ENCODE peak calls at places on chromosomes 16 and 17, in six cellular contexts. One of them, this sample, is unnamed.

GRCh38 chr16:46961373-46962353 is 11.8 kb downstream of the DNAJA2 start:
- DNase-seq in heart left ventricle: no peak
- DNase-seq in neural crest cell: no peak
- DNase-seq in mesothelial cell of epicardium: no peak
- DNase-seq in endodermal cell: no peak
- DNase-seq in IMR-90: peak
- DNase-seq in this sample: peak

GRCh38 chr17:31663576-31663975 is 195.5 kb downstream of the COPRS start:
- DNase-seq in heart left ventricle: no peak
- DNase-seq in neural crest cell: no peak
- DNase-seq in mesothelial cell of epicardium: no peak
- DNase-seq in endodermal cell: no peak
- DNase-seq in IMR-90: peak
- DNase-seq in this sample: no peak

GRCh38 chr16:66846831-66847230 is 2.6 kb downstream of the CA7 start:
- DNase-seq in neural crest cell: no peak
- DNase-seq in heart left ventricle: no peak
- DNase-seq in mesothelial cell of epicardium: no peak
- DNase-seq in endodermal cell: peak
- DNase-seq in IMR-90: no peak
- DNase-seq in this sample: no peak

GRCh38 chr17:142102-142661 is 4.8 kb downstream of the SCGB1C2 start:
- DNase-seq in endodermal cell: no peak
- DNase-seq in mesothelial cell of epicardium: peak
- DNase-seq in neural crest cell: peak
- DNase-seq in IMR-90: peak
- DNase-seq in heart left ventricle: peak
- DNase-seq in this sample: peak

GRCh38 chr16:62277942-62278341 is 241.7 kb upstream of the CDH8 start:
- DNase-seq in mesothelial cell of epicardium: no peak
- DNase-seq in heart left ventricle: no peak
- DNase-seq in IMR-90: no peak
- DNase-seq in endodermal cell: no peak
- DNase-seq in neural crest cell: no peak
- DNase-seq in this sample: no peak

GRCh38 chr16:71807905-71808592 is 585 bp downstream of the AP1G1 start:
- DNase-seq in mesothelial cell of epicardium: no peak
- DNase-seq in IMR-90: peak
- DNase-seq in neural crest cell: no peak
- DNase-seq in endodermal cell: peak
- DNase-seq in heart left ventricle: no peak
- DNase-seq in this sample: no peak

GRCh38 chr17:80650751-80651173 is 106.1 kb downstream of the RPTOR start:
- DNase-seq in neural crest cell: no peak
- DNase-seq in IMR-90: no peak
- DNase-seq in heart left ventricle: no peak
- DNase-seq in endodermal cell: peak
- DNase-seq in mesothelial cell of epicardium: no peak
- DNase-seq in this sample: no peak

GRCh38 chr17:63697341-63698286 is 2.3 kb downstream of the LIMD2 start:
- DNase-seq in neural crest cell: no peak
- DNase-seq in heart left ventricle: peak
- DNase-seq in mesothelial cell of epicardium: no peak
- DNase-seq in IMR-90: no peak
- DNase-seq in endodermal cell: peak
- DNase-seq in this sample: no peak

GRCh38 chr16:73725147-73725546 is 571.5 kb upstream of the PSMD7 start:
- DNase-seq in IMR-90: no peak
- DNase-seq in mesothelial cell of epicardium: no peak
- DNase-seq in endodermal cell: no peak
- DNase-seq in neural crest cell: no peak
- DNase-seq in heart left ventricle: no peak
- DNase-seq in this sample: no peak

GRCh38 chr16:19853973-19854876 is 30.4 kb downstream of the GPRC5B start:
- DNase-seq in endodermal cell: peak
- DNase-seq in heart left ventricle: no peak
- DNase-seq in IMR-90: no peak
- DNase-seq in mesothelial cell of epicardium: no peak
- DNase-seq in neural crest cell: no peak
- DNase-seq in this sample: no peak

GRCh38 chr16:4494746-4495490 is 18.7 kb downstream of the HMOX2 start:
- DNase-seq in mesothelial cell of epicardium: no peak
- DNase-seq in endodermal cell: no peak
- DNase-seq in IMR-90: peak
- DNase-seq in heart left ventricle: no peak
- DNase-seq in neural crest cell: no peak
- DNase-seq in this sample: peak

GRCh38 chr16:85330694-85331188 is 218.5 kb upstream of the CIBAR2 start:
- DNase-seq in heart left ventricle: no peak
- DNase-seq in endodermal cell: peak
- DNase-seq in IMR-90: peak
- DNase-seq in neural crest cell: no peak
- DNase-seq in mesothelial cell of epicardium: no peak
- DNase-seq in this sample: peak

GRCh38 chr16:88403794-88404581 is 21.2 kb downstream of the ZNF469 start:
- DNase-seq in mesothelial cell of epicardium: no peak
- DNase-seq in IMR-90: peak
- DNase-seq in neural crest cell: no peak
- DNase-seq in endodermal cell: no peak
- DNase-seq in heart left ventricle: no peak
- DNase-seq in this sample: no peak

GRCh38 chr17:51354908-51355307 is 94.6 kb downstream of the UTP18 start:
- DNase-seq in neural crest cell: no peak
- DNase-seq in mesothelial cell of epicardium: no peak
- DNase-seq in IMR-90: no peak
- DNase-seq in heart left ventricle: no peak
- DNase-seq in endodermal cell: no peak
- DNase-seq in this sample: no peak

GRCh38 chr17:7219812-7220592 is at the start of the genes ACADVL and DLG4:
- DNase-seq in mesothelial cell of epicardium: peak
- DNase-seq in neural crest cell: peak
- DNase-seq in endodermal cell: peak
- DNase-seq in IMR-90: peak
- DNase-seq in heart left ventricle: peak
- DNase-seq in this sample: peak

GRCh38 chr16:55949518-55949917 is 74.3 kb upstream of the CES5A start:
- DNase-seq in heart left ventricle: no peak
- DNase-seq in endodermal cell: no peak
- DNase-seq in mesothelial cell of epicardium: no peak
- DNase-seq in IMR-90: peak
- DNase-seq in neural crest cell: no peak
- DNase-seq in this sample: peak

GRCh38 chr16:88681709-88682451 is 4.4 kb downstream of the SNAI3 start:
- DNase-seq in neural crest cell: no peak
- DNase-seq in mesothelial cell of epicardium: no peak
- DNase-seq in heart left ventricle: peak
- DNase-seq in IMR-90: peak
- DNase-seq in endodermal cell: no peak
- DNase-seq in this sample: no peak

GRCh38 chr17:47254403-47254943 is 846 bp downstream of the ITGB3 start:
- DNase-seq in mesothelial cell of epicardium: no peak
- DNase-seq in heart left ventricle: no peak
- DNase-seq in endodermal cell: peak
- DNase-seq in IMR-90: no peak
- DNase-seq in neural crest cell: no peak
- DNase-seq in this sample: no peak

GRCh38 chr16:81910366-81910885 is 100.8 kb downstream of the SDR42E1 start:
- DNase-seq in IMR-90: no peak
- DNase-seq in heart left ventricle: no peak
- DNase-seq in mesothelial cell of epicardium: no peak
- DNase-seq in neural crest cell: no peak
- DNase-seq in endodermal cell: no peak
- DNase-seq in this sample: no peak

GRCh38 chr16:7487896-7488295 is 155.3 kb downstream of the RBFOX1 start:
- DNase-seq in endodermal cell: no peak
- DNase-seq in mesothelial cell of epicardium: no peak
- DNase-seq in IMR-90: no peak
- DNase-seq in neural crest cell: no peak
- DNase-seq in heart left ventricle: no peak
- DNase-seq in this sample: no peak

GRCh38 chr17:17809527-17810373 is 27.0 kb downstream of the SREBF1 start:
- DNase-seq in neural crest cell: peak
- DNase-seq in mesothelial cell of epicardium: peak
- DNase-seq in heart left ventricle: no peak
- DNase-seq in IMR-90: no peak
- DNase-seq in endodermal cell: peak
- DNase-seq in this sample: no peak

GRCh38 chr16:61792194-61792904 is 243.9 kb downstream of the CDH8 start:
- DNase-seq in heart left ventricle: no peak
- DNase-seq in mesothelial cell of epicardium: no peak
- DNase-seq in neural crest cell: no peak
- DNase-seq in IMR-90: no peak
- DNase-seq in endodermal cell: no peak
- DNase-seq in this sample: peak

GRCh38 chr17:48113201-48113676 is 5.7 kb downstream of the SNX11 start:
- DNase-seq in IMR-90: no peak
- DNase-seq in endodermal cell: no peak
- DNase-seq in mesothelial cell of epicardium: no peak
- DNase-seq in heart left ventricle: no peak
- DNase-seq in neural crest cell: no peak
- DNase-seq in this sample: no peak

GRCh38 chr16:410516-411178 is 9.0 kb downstream of the DECR2 start:
- DNase-seq in mesothelial cell of epicardium: no peak
- DNase-seq in neural crest cell: no peak
- DNase-seq in endodermal cell: no peak
- DNase-seq in IMR-90: no peak
- DNase-seq in heart left ventricle: no peak
- DNase-seq in this sample: no peak

GRCh38 chr17:12744298-12744697 is 45.0 kb upstream of the ARHGAP44 start:
- DNase-seq in neural crest cell: no peak
- DNase-seq in endodermal cell: peak
- DNase-seq in heart left ventricle: peak
- DNase-seq in mesothelial cell of epicardium: no peak
- DNase-seq in IMR-90: peak
- DNase-seq in this sample: no peak

GRCh38 chr16:8674413-8675022 is at the start of gene ABAT:
- DNase-seq in neural crest cell: peak
- DNase-seq in heart left ventricle: peak
- DNase-seq in mesothelial cell of epicardium: peak
- DNase-seq in IMR-90: peak
- DNase-seq in endodermal cell: peak
- DNase-seq in this sample: peak
- TF ChIP-seq CTCF in neural crest cell: no peak
- TF ChIP-seq CTCF in heart left ventricle: no peak
- TF ChIP-seq CTCF in mesothelial cell of epicardium: no peak
- TF ChIP-seq CTCF in IMR-90: no peak
- TF ChIP-seq CTCF in endodermal cell: no peak
- TF ChIP-seq CTCF in this sample: no peak

DNA sequence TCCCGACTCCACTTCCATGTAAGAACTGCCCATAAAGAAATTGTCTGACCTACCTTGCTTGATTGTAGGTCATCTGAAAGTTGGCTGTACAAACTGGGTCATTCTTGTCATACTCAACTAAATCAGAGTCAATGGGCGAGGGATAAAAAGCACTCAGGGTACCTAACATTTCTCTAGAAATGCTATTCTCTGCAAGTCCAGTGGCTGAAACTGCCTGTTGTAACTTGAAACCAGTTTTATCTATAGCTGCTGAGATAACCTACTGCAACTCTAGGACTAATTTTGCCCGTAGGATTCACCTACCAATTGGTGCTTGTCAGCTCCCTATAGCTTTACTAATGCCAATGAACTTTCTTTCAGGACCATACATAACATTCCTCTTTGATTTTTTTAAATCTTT is 100.1 kb upstream of the GRIN2A start:
- DNase-seq in neural crest cell: no peak
- DNase-seq in mesothelial cell of epicardium: no peak
- DNase-seq in IMR-90: no peak
- DNase-seq in endodermal cell: no peak
- DNase-seq in heart left ventricle: no peak
- DNase-seq in this sample: no peak
- TF ChIP-seq CTCF in neural crest cell: no peak
- TF ChIP-seq CTCF in mesothelial cell of epicardium: no peak
- TF ChIP-seq CTCF in IMR-90: no peak
- TF ChIP-seq CTCF in endodermal cell: no peak
- TF ChIP-seq CTCF in heart left ventricle: no peak
- TF ChIP-seq CTCF in this sample: no peak

DNA sequence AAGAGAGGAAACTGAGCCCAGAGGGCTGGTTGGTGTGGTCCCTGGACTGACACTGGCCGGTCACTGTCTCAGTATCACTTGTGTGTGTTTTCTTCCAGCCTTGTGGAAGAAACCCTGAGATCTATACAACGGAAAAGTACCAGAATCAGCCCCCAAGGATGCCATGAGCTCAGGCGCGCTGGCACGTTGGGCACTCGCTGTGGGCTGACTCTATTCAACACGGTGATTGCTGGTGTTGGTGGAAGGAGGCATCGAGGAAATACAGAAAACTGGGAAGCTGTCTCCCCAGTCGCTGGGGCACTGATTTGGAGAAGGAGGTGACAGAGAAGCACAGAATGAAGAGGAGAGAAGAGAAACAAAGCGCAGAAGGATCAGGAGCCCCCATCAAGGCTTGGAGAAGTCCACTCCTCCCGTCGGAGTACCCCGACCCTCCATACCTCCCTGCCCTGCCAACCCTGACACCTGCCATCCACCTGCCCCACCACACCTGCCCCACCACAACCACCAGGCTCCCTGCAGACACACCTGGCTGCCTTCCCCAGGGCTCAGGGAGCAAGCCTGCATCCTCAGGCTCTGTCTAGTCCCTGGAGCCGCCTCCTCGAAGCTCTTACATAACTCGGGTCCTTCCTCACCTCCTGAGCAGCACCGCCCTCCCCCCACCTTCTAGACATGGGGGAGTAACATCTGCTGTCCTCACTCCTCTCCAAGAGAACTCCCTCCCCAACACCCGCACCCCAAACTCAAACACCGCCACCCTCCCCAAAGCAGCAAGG is 66.5 kb downstream of the RBFOX3 start:
- DNase-seq in heart left ventricle: no peak
- DNase-seq in endodermal cell: no peak
- DNase-seq in neural crest cell: no peak
- DNase-seq in IMR-90: no peak
- DNase-seq in mesothelial cell of epicardium: no peak
- DNase-seq in this sample: no peak
- TF ChIP-seq CTCF in heart left ventricle: no peak
- TF ChIP-seq CTCF in endodermal cell: no peak
- TF ChIP-seq CTCF in neural crest cell: no peak
- TF ChIP-seq CTCF in IMR-90: no peak
- TF ChIP-seq CTCF in mesothelial cell of epicardium: no peak
- TF ChIP-seq CTCF in this sample: no peak

GRCh38 chr16:48507886-48508285 is 102.1 kb downstream of the N4BP1 start:
- DNase-seq in endodermal cell: no peak
- DNase-seq in mesothelial cell of epicardium: no peak
- DNase-seq in neural crest cell: no peak
- DNase-seq in IMR-90: no peak
- DNase-seq in heart left ventricle: no peak
- DNase-seq in this sample: no peak

GRCh38 chr16:48507346-48507745 is 102.6 kb downstream of the N4BP1 start:
- DNase-seq in endodermal cell: no peak
- DNase-seq in IMR-90: no peak
- DNase-seq in heart left ventricle: no peak
- DNase-seq in neural crest cell: no peak
- DNase-seq in mesothelial cell of epicardium: no peak
- DNase-seq in this sample: no peak

GRCh38 chr16:48511716-48512115 is 98.3 kb downstream of the N4BP1 start:
- DNase-seq in mesothelial cell of epicardium: no peak
- DNase-seq in IMR-90: no peak
- DNase-seq in endodermal cell: no peak
- DNase-seq in neural crest cell: no peak
- DNase-seq in heart left ventricle: no peak
- DNase-seq in this sample: no peak

GRCh38 chr16:48505705-48506104 is 104.3 kb downstream of the N4BP1 start:
- DNase-seq in heart left ventricle: no peak
- DNase-seq in IMR-90: no peak
- DNase-seq in neural crest cell: no peak
- DNase-seq in endodermal cell: no peak
- DNase-seq in mesothelial cell of epicardium: no peak
- DNase-seq in this sample: no peak

GRCh38 chr16:48511071-48511540 is 98.9 kb downstream of the N4BP1 start:
- DNase-seq in endodermal cell: no peak
- DNase-seq in mesothelial cell of epicardium: no peak
- DNase-seq in neural crest cell: no peak
- DNase-seq in heart left ventricle: no peak
- DNase-seq in IMR-90: peak
- DNase-seq in this sample: peak
- TF ChIP-seq CTCF in endodermal cell: no peak
- TF ChIP-seq CTCF in mesothelial cell of epicardium: no peak
- TF ChIP-seq CTCF in neural crest cell: no peak
- TF ChIP-seq CTCF in heart left ventricle: no peak
- TF ChIP-seq CTCF in IMR-90: no peak
- TF ChIP-seq CTCF in this sample: no peak

This sample was measured in HFFc6.